ENCODE peak calls at places on chromosomes 4 and X, in nine cellular contexts. A is stimulated activated CD4-positive, alpha-beta T cell treated with anti-CD3 and anti-CD28 coated beads, Interleukin-2, amount 100 ng/mL, for 48 hours; U is heart left ventricle; V is stimulated activated naive CD4-positive, alpha-beta T cell; B is NCI-H1092; M is lung microvascular endothelial cell; S is activated T-helper 1 cell treated with anti-CD3 and anti-CD28 coated beads, Interleukin-12 subunit alpha, Interleukin-12 subunit beta, Interleukin-2, Interleukin-4 antibody, amounts not matched to agents 30 ng/mL and 10 ng/mL and 1 ng/mL, durations not matched to agents 14 hours and 24 hours and 36 hours; J is non-pigmented ciliary epithelial cell; W is tibial artery. N is an unnamed sample.
A peak's percentile ranks its signal among the peaks of the same experiment; 100 is the strongest.

GRCh38 chr4:130131536-130131935 is 1035.6 kb downstream of the C4orf33 start:
- DNase-seq in A (no peak), U (no peak), V (no peak), B (no peak), M (no peak), S (no peak), J (no peak), W (no peak), N (no peak)

GRCh38 chrX:28988246-28988645 is 401.0 kb downstream of the IL1RAPL1 start:
- DNase-seq in A (no peak), U (no peak), V (no peak), B (no peak), M (no peak), S (no peak), J (no peak), W (no peak), N (no peak)

GRCh38 chr4:3402409-3403103 is 39.2 kb upstream of the HGFAC start:
- DNase-seq in A (no peak), U (no peak), V (no peak), B (no peak), M (no peak), S (no peak), J (peak; percentile 65), W (peak; percentile 73), N (peak; percentile 1)

GRCh38 chrX:39693298-39693697 is 404.5 kb downstream of the BCOR start:
- DNase-seq in A (no peak), U (no peak), V (no peak), B (no peak), M (no peak), S (no peak), J (no peak), W (no peak), N (no peak)

GRCh38 chrX:24833695-24834094 is 140.0 kb downstream of the POLA1 start:
- DNase-seq in A (no peak), U (no peak), V (no peak), B (no peak), M (no peak), S (no peak), J (no peak), W (no peak), N (no peak)

GRCh38 chr4:45621926-45622325 is 501.9 kb downstream of the GABRG1 start:
- DNase-seq in A (no peak), U (no peak), V (no peak), B (no peak), M (no peak), S (no peak), J (peak; percentile 18), W (no peak), N (no peak)

GRCh38 chr4:127410644-127411043 is 222.1 kb upstream of the INTU start:
- DNase-seq in A (no peak), U (no peak), V (no peak), B (no peak), M (no peak), S (no peak), J (no peak), W (no peak), N (no peak)

GRCh38 chr4:85372986-85373385 is 102.0 kb upstream of the ARHGAP24 start:
- DNase-seq in A (no peak), U (no peak), V (no peak), B (no peak), M (no peak), S (no peak), J (no peak), W (no peak), N (no peak)

GRCh38 chrX:85851418-85851817 is 195.9 kb downstream of the CHM start:
- DNase-seq in A (no peak), U (no peak), V (peak; percentile 0), B (no peak), M (peak; percentile 45), S (no peak), J (no peak), W (no peak), N (no peak)

GRCh38 chrX:51395807-51396728 is 63.4 kb downstream of the NUDT10 start:
- DNase-seq in A (peak; percentile 20), U (no peak), V (peak; percentile 57), B (no peak), M (no peak), S (peak; percentile 17), J (no peak), W (no peak), N (no peak)

GRCh38 chr4:182562350-182562749 is 319.1 kb downstream of the TENM3 start:
- DNase-seq in A (no peak), U (no peak), V (no peak), B (no peak), M (no peak), S (no peak), J (no peak), W (no peak), N (no peak)

GRCh38 chr4:142550955-142551354 is 295.1 kb downstream of the INPP4B start:
- DNase-seq in A (no peak), U (no peak), V (no peak), B (no peak), M (no peak), S (no peak), J (no peak), W (no peak), N (no peak)

GRCh38 chr4:101790521-101791188 is at the start of gene BANK1:
- DNase-seq in A (peak; percentile 2), U (peak; percentile 10), V (no peak), B (peak; percentile 1), M (peak; percentile 48), S (peak; percentile 33), J (no peak), W (peak; percentile 60), N (no peak)

GRCh38 chr4:156497486-156497885 is 474.1 kb downstream of the PDGFC start:
- DNase-seq in A (no peak), U (no peak), V (no peak), B (no peak), M (no peak), S (no peak), J (no peak), W (no peak), N (no peak)

GRCh38 chrX:41238543-41238942 is 95.4 kb upstream of the DDX3X start:
- DNase-seq in A (no peak), U (no peak), V (no peak), B (no peak), M (peak; percentile 81), S (no peak), J (no peak), W (no peak), N (no peak)

GRCh38 chr4:109414938-109415337 is 18.7 kb upstream of the SEC24B start:
- DNase-seq in A (no peak), U (no peak), V (no peak), B (no peak), M (no peak), S (no peak), J (no peak), W (no peak), N (no peak)

GRCh38 chrX:43805579-43805978 is 76.7 kb downstream of the MAOB start:
- DNase-seq in A (no peak), U (no peak), V (no peak), B (no peak), M (no peak), S (no peak), J (no peak), W (no peak), N (no peak)

GRCh38 chr4:46016306-46016705 is 107.5 kb downstream of the GABRG1 start:
- DNase-seq in A (no peak), U (no peak), V (no peak), B (no peak), M (peak; percentile 0), S (no peak), J (no peak), W (no peak), N (no peak)

GRCh38 chr4:74969507-74970474 is 36.9 kb downstream of the PARM1 start:
- DNase-seq in A (no peak), U (peak; percentile 61), V (no peak), B (no peak), M (no peak), S (no peak), J (no peak), W (peak; percentile 66), N (no peak)

GRCh38 chrX:31212856-31213748 is 141.3 kb upstream of the FTHL17 start:
- DNase-seq in A (no peak), U (no peak), V (no peak), B (no peak), M (no peak), S (no peak), J (no peak), W (no peak), N (no peak)

GRCh38 chrX:18873189-18873791 is 110.6 kb downstream of the PHKA2 start:
- DNase-seq in A (no peak), U (peak; percentile 15), V (no peak), B (no peak), M (peak; percentile 11), S (no peak), J (no peak), W (peak; percentile 78), N (no peak)

GRCh38 chrX:48498374-48498809 is 10.4 kb upstream of the PORCN start:
- DNase-seq in A (no peak), U (no peak), V (no peak), B (no peak), M (peak; percentile 45), S (no peak), J (no peak), W (peak; percentile 10), N (peak; percentile 62)

GRCh38 chr4:151484396-151485102 is 75.6 kb downstream of the FHIP1A start:
- DNase-seq in A (no peak), U (no peak), V (no peak), B (no peak), M (peak; percentile 63), S (no peak), J (peak; percentile 71), W (no peak), N (peak; percentile 92)

GRCh38 chr4:188147176-188147575 is 7.9 kb downstream of the TRIML1 start:
- DNase-seq in A (no peak), U (no peak), V (no peak), B (no peak), M (no peak), S (no peak), J (no peak), W (no peak), N (no peak)

N was measured in HS-27A.